ENCODE peak calls at places on chromosomes 12 and 14, in nine cellular contexts. X, H, G, L, O, A, R, U and P are unnamed samples.
A peak's percentile ranks its signal among the peaks of the same experiment; 100 is the strongest.

GRCh38 chr12:95700316-95700785 is 90.2 kb downstream of the NTN4 start:
- DNase-seq in X (no peak), H (no peak), G (peak; percentile 23), L (no peak), O (no peak), A (no peak), R (peak; percentile 23), U (no peak), P (peak; percentile 55)

GRCh38 chr14:74571901-74572828 is 39.9 kb downstream of the LTBP2 start:
- DNase-seq in X (no peak), H (no peak), G (no peak), L (no peak), O (peak; percentile 76), A (peak; percentile 78), R (no peak), U (no peak), P (no peak)

GRCh38 chr14:61652526-61653262 is 42.6 kb upstream of the HIF1A start:
- DNase-seq in X (no peak), H (no peak), G (no peak), L (no peak), O (no peak), A (no peak), R (no peak), U (no peak), P (no peak)

GRCh38 chr14:106622200-106622745 is 1095.9 kb downstream of the TMEM121 start:
- DNase-seq in X (no peak), H (no peak), G (no peak), L (no peak), O (no peak), A (no peak), R (no peak), U (no peak), P (no peak)

GRCh38 chr14:103879570-103880333 is 32.4 kb upstream of the PPP1R13B start:
- DNase-seq in X (no peak), H (no peak), G (no peak), L (no peak), O (peak; percentile 35), A (no peak), R (no peak), U (no peak), P (no peak)

GRCh38 chr14:85911044-85911443 is 381.1 kb downstream of the FLRT2 start:
- DNase-seq in X (no peak), H (no peak), G (no peak), L (no peak), O (no peak), A (no peak), R (no peak), U (no peak), P (no peak)

GRCh38 chr12:9669534-9669933 is at the start of gene CLEC2D:
- DNase-seq in X (no peak), H (no peak), G (no peak), L (no peak), O (no peak), A (no peak), R (no peak), U (no peak), P (no peak)

GRCh38 chr14:61528591-61529021 is 166.7 kb upstream of the HIF1A start:
- DNase-seq in X (no peak), H (no peak), G (no peak), L (no peak), O (no peak), A (no peak), R (no peak), U (no peak), P (peak; percentile 45)

GRCh38 chr12:11724888-11725310 is 75.4 kb downstream of the ETV6 start:
- DNase-seq in X (no peak), H (no peak), G (no peak), L (no peak), O (peak; percentile 35), A (no peak), R (no peak), U (peak; percentile 32), P (no peak)

GRCh38 chr12:132279184-132279889 is 50.1 kb downstream of the GALNT9 start:
- DNase-seq in X (no peak), H (peak; percentile 92), G (no peak), L (peak; percentile 24), O (no peak), A (no peak), R (no peak), U (peak; percentile 44), P (no peak)

GRCh38 chr14:61280092-61280525 is 1.0 kb downstream of the TMEM30B start:
- DNase-seq in X (no peak), H (no peak), G (no peak), L (no peak), O (no peak), A (no peak), R (no peak), U (no peak), P (no peak)

GRCh38 chr14:89176090-89176757 is 240.8 kb downstream of the FOXN3 start:
- DNase-seq in X (peak; percentile 29), H (no peak), G (no peak), L (no peak), O (no peak), A (no peak), R (no peak), U (no peak), P (no peak)

GRCh38 chr12:109762673-109763191 is 49.1 kb downstream of the FAM222A start:
- DNase-seq in X (no peak), H (peak; percentile 43), G (no peak), L (no peak), O (no peak), A (no peak), R (no peak), U (no peak), P (no peak)

GRCh38 chr12:124338448-124338847 is 43.6 kb downstream of the RFLNA start:
- DNase-seq in X (no peak), H (no peak), G (no peak), L (no peak), O (no peak), A (no peak), R (no peak), U (no peak), P (no peak)

GRCh38 chr14:102139248-102140026 is at the start of gene WDR20:
- DNase-seq in X (peak; percentile 98), H (peak; percentile 98), G (peak; percentile 98), L (peak; percentile 98), O (peak; percentile 97), A (peak; percentile 94), R (peak; percentile 93), U (peak; percentile 99), P (peak; percentile 94)
- TF ChIP-seq POLR2A in X (peak; percentile 75), H (no peak), G (peak; percentile 87), L (no peak), O (peak; percentile 47), A (peak; percentile 64), R (peak; percentile 86), U (no peak), P (peak; percentile 66)

GRCh38 chr12:32535260-32535999 is 136.1 kb downstream of the FGD4 start:
- DNase-seq in X (peak; percentile 24), H (peak; percentile 83), G (no peak), L (peak; percentile 61), O (peak; percentile 47), A (no peak), R (no peak), U (peak; percentile 89), P (peak; percentile 38)
- TF ChIP-seq POLR2A in X (no peak), H (no peak), G (no peak), L (no peak), O (no peak), A (no peak), R (no peak), U (no peak), P (no peak)

GRCh38 chr14:64721391-64721791 is 17.2 kb downstream of the PLEKHG3 start:
- DNase-seq in X (no peak), H (peak; percentile 75), G (no peak), L (no peak), O (no peak), A (no peak), R (no peak), U (peak; percentile 55), P (peak; percentile 44)

GRCh38 chr14:64718762-64719161 is 14.5 kb downstream of the PLEKHG3 start:
- DNase-seq in X (no peak), H (peak; percentile 66), G (no peak), L (no peak), O (no peak), A (no peak), R (no peak), U (no peak), P (no peak)

GRCh38 chr14:64721899-64722298 is 17.7 kb downstream of the PLEKHG3 start:
- DNase-seq in X (no peak), H (peak; percentile 50), G (no peak), L (no peak), O (no peak), A (no peak), R (no peak), U (no peak), P (no peak)

GRCh38 chr14:64719601-64720000 is 15.4 kb downstream of the PLEKHG3 start:
- DNase-seq in X (no peak), H (peak; percentile 62), G (no peak), L (no peak), O (no peak), A (no peak), R (no peak), U (no peak), P (no peak)

DNA sequence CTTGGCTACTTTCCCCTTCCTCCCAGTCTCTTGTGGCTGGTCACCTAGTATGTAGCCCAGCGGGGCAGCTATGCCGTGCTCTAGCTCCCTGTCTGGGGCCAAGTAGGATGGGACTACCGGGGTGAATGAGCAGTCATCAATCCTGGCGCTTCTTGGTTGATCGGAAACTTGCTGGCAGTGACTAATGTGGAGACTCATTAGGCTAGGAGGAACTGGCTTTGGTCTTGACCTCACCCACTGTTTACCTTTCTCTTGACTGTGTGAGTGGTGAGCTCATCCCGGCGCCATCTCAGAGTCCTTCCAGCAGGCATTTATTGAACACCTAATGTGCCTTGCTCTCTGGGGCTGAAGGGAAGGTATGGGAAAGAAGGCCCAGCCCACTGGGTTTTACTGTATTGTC is 16.0 kb downstream of the PLEKHG3 start:
- DNase-seq in X (no peak), H (peak; percentile 64), G (no peak), L (no peak), O (no peak), A (peak; percentile 93), R (no peak), U (no peak), P (peak; percentile 84)
- TF ChIP-seq POLR2A in X (no peak), H (no peak), G (no peak), L (no peak), O (no peak), A (no peak), R (no peak), U (no peak), P (no peak)

GRCh38 chr14:90397401-90398314 is 829 bp downstream of the CALM1 start:
- DNase-seq in X (peak; percentile 75), H (peak; percentile 81), G (peak; percentile 48), L (peak; percentile 66), O (peak; percentile 50), A (no peak), R (peak; percentile 47), U (peak; percentile 84), P (peak; percentile 71)

GRCh38 chr14:90396342-90397339 is at the start of gene CALM1:
- DNase-seq in X (peak; percentile 98), H (peak; percentile 97), G (peak; percentile 83), L (peak; percentile 94), O (peak; percentile 92), A (peak; percentile 89), R (peak; percentile 87), U (peak; percentile 96), P (peak; percentile 95)

GRCh38 chr14:90399541-90400444 is 3.0 kb downstream of the CALM1 start:
- DNase-seq in X (peak; percentile 94), H (peak; percentile 97), G (peak; percentile 77), L (peak; percentile 88), O (peak; percentile 91), A (peak; percentile 81), R (peak; percentile 76), U (peak; percentile 90), P (peak; percentile 98)

GRCh38 chr14:90398841-90399540 is 2.2 kb downstream of the CALM1 start:
- DNase-seq in X (no peak), H (no peak), G (no peak), L (no peak), O (no peak), A (no peak), R (no peak), U (no peak), P (no peak)

GRCh38 chr14:90398315-90398811 is 1.5 kb downstream of the CALM1 start:
- DNase-seq in X (peak; percentile 69), H (peak; percentile 81), G (peak; percentile 28), L (peak; percentile 79), O (peak; percentile 47), A (no peak), R (no peak), U (peak; percentile 45), P (no peak)
- TF ChIP-seq POLR2A in X (no peak), H (no peak), G (peak; percentile 34), L (peak; percentile 31), O (no peak), A (no peak), R (no peak), U (no peak), P (no peak)